ENCODE peak calls at places on chromosomes 7 and 10, in four cellular contexts. S is HFF-Myc, P is upper lobe of right lung, H is AG04450. K is an unnamed sample.

GRCh38 chr10:93309062-93309461 is 173.1 kb downstream of the MYOF start:
- DNase-seq in S (no peak), P (no peak), H (no peak), K (no peak)

GRCh38 chr10:118911361-118911760 is 118.2 kb upstream of the NANOS1 start:
- DNase-seq in S (no peak), P (no peak), H (no peak), K (no peak)

GRCh38 chr10:106535304-106535964 is 629.1 kb downstream of the SORCS1 start:
- DNase-seq in S (no peak), P (no peak), H (no peak), K (no peak)

GRCh38 chr7:141640239-141640840 is 61.6 kb downstream of the DENND11 start:
- DNase-seq in S (no peak), P (no peak), H (no peak), K (no peak)

GRCh38 chr7:90216080-90216674 is 4.6 kb downstream of the STEAP2 start:
- DNase-seq in S (no peak), P (no peak), H (no peak), K (no peak)

GRCh38 chr10:126407831-126408230 is 19.6 kb upstream of the ADAM12 start:
- DNase-seq in S (no peak), P (no peak), H (no peak), K (no peak)

GRCh38 chr7:41695661-41696322 is 7.1 kb downstream of the INHBA start:
- DNase-seq in S (no peak), P (no peak), H (peak; percentile 72), K (no peak)

GRCh38 chr10:11719496-11719895 is 22.7 kb upstream of the ECHDC3 start:
- DNase-seq in S (no peak), P (no peak), H (no peak), K (no peak)

GRCh38 chr10:19817251-19818046 is 1.2 kb downstream of the PLXDC2 start:
- DNase-seq in S (no peak), P (peak; percentile 70), H (no peak), K (no peak)
- TF ChIP-seq CTCF in S (no peak), P (no peak), H (peak; percentile 16), K (peak; percentile 32)

GRCh38 chr7:43648725-43649406 is 66.0 kb downstream of the STK17A start:
- DNase-seq in S (peak; percentile 76), P (no peak), H (peak; percentile 69), K (no peak)

GRCh38 chr7:43647314-43647691 is 64.4 kb downstream of the STK17A start:
- DNase-seq in S (no peak), P (no peak), H (no peak), K (no peak)

GRCh38 chr7:43646603-43647313 is 63.9 kb downstream of the STK17A start:
- DNase-seq in S (no peak), P (no peak), H (no peak), K (no peak)

GRCh38 chr7:43649755-43650274 is 66.9 kb downstream of the STK17A start:
- DNase-seq in S (no peak), P (no peak), H (no peak), K (no peak)

DNA sequence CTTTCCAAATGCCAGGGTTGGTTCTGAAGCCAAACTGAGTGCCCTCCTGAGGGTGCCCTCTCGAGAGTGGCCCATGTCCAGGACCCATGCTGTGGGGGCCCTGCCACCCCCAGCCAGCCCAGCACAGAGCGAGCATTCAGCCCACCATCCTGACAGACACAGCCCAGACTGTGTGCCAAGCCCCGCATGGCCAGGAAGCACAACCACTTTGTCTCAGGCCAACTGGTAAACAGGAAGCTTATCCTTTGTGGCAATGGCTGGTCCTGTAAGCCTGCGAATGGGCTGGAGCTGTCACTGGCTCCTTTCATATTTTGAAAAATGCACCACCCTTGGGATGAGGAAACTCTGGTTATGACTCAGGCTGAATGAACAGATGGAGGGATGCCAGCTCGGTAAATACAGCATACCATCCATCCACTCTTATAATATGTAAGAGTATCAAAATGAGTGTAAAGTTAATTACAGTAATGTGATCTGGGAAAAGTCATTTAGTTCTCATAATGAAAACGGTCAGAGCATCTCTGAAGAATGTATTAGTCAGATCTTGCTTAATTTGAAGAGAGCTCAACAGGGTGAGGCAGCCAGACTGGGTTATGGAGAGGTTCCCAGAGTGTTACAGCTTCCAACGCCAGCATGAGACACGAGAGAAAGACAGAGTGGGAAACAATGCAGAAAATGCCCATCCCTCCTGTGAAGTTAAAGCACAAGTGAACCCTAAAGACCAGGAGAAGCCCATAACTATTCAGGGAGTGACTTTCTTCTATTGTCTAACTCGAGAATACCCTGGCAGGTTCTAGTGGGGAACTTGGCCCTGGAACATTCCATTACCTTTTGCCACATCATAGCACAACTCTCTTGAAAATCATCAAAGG is 65.1 kb downstream of the STK17A start:
- DNase-seq in S (peak; percentile 99), P (peak; percentile 71), H (peak; percentile 99), K (peak; percentile 94)
- H3K4me3 ChIP-seq in S (peak overlapping the region; percentile 34), P (no peak overlapping the region), H (peak overlapping the region; percentile 42), K (no peak overlapping the region)

DNA sequence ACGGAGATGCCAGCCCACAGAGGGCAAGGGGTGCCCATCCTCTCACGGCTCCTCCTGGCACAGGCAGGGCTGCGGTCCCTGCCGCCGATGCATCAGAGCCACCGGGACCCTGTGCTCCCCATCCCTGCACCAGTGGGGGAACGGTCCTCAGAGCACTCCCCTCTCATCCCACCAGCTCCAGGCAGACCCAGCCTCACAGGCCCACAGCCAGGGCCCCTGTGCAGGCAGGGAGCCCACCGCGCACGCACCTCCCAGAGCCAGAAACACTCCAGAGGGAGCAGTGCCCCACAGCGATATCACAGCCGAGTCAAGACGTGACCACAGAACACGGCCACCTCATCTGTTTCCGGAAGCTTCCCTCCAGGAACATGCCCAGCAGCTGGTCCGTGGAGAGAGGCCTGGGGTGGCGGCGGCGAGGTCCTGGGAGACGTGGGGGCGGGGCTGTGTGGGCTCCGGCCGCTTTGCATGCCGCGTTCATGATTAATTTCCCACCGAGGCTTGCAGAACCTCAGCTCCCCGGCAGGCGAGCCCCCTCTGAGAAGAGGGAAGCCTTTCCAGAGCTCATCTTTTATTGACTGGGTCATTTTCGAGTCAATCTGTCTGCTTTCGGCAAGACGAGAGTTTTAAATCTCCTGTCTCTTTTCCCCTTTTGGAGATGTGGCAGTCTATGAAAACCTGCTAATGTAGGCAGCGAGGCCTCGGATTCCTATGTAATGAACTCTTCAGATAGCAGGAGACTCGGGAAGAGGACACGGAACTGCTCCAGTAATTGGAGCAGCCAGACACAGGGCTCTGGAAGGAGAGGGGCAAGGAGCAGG is 242.6 kb downstream of the ELFN1 start:
- DNase-seq in S (no peak), P (no peak), H (peak; percentile 75), K (no peak)
- TF ChIP-seq CTCF in S (peak; percentile 25), P (peak; percentile 7), H (peak; percentile 60), K (no peak)

GRCh38 chr10:51867956-51868355 is 168.6 kb upstream of the CSTF2T start:
- DNase-seq in S (peak; percentile 66), P (no peak), H (peak; percentile 91), K (no peak)
- H3K4me3 ChIP-seq in S (no peak overlapping the region), P (no peak overlapping the region), H (peak overlapping the region; percentile 18), K (no peak overlapping the region)

GRCh38 chr10:97520978-97521761 is 22.4 kb downstream of the UBTD1 start:
- DNase-seq in S (no peak), P (peak; percentile 74), H (no peak), K (no peak)
- TF ChIP-seq CTCF in S (no peak), P (no peak), H (no peak), K (peak; percentile 4)

GRCh38 chr7:110861163-110861562 is 229.8 kb upstream of the LRRN3 start:
- DNase-seq in S (no peak), P (no peak), H (no peak), K (no peak)
- H3K4me3 ChIP-seq in S (no peak overlapping the region), P (no peak overlapping the region), H (no peak overlapping the region), K (no peak overlapping the region)

DNA sequence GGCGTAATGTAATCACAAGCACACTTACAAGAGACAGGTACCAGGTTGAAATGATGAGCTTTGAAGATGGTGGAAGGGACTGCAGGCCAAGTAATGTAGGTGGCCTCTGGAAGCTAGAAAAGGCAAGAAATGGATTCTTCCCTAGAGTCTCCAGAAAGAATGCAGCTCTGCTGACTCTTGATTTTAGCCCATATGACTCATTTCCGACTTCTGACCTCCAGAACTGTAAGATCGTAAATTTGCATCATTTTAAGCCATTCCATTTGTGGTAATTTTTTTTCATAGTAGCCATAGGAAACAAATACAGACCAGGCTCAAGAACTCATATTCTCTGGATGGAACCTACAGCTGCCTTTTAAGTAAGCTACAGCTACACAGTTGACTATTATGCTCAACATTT is 315.5 kb downstream of the MAGI2 start:
- DNase-seq in S (peak; percentile 83), P (no peak), H (no peak), K (no peak)
- TF ChIP-seq CTCF in S (no peak), P (no peak), H (no peak), K (no peak)

GRCh38 chr7:94649313-94649924 is 6.5 kb downstream of the SGCE start:
- DNase-seq in S (no peak), P (no peak), H (no peak), K (no peak)
- H3K4me3 ChIP-seq in S (no peak overlapping the region), P (no peak overlapping the region), H (no peak overlapping the region), K (no peak overlapping the region)

DNA sequence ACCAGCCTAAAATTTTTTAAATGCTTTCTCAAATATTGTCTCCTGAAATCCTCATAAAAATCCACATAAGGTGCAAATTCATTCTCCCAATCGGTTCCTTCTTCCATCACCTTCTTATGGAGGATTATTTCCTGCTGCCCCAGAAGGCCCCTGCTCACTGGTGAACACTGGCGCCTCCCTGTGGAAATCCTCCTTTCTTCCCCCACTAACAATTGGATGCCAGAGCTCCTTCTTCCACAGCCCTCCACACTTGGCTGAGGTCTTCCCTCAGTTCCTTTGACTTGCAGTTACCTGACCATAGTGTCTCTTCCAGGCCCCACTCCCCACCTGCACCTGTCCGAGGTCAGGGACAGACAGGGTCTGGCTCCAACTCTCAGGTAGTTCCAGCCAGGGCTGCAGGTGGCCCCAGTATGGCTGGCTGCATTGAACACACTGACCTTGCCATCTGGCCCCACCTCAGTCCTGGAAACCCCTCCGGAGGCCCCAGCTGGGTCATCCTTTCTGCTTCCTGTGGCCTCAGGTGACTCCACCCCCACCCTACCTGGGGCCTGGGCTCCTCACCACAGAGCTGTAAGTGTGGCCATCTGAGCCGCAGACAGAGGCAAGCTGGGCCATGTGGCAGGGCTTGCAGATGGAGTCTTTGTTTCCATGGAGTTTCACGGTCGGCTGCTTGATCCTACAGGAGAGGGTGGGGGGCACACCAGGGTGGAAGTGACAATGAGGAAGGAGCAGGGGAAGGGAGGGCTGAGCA is 18.4 kb downstream of the SPOCK2 start:
- DNase-seq in S (no peak), P (no peak), H (no peak), K (no peak)
- TF ChIP-seq CTCF in S (peak; percentile 32), P (no peak), H (peak; percentile 20), K (peak; percentile 35)

GRCh38 chr7:76430836-76431235 is 6.1 kb downstream of the ZP3 start:
- DNase-seq in S (no peak), P (no peak), H (no peak), K (no peak)
- H3K4me3 ChIP-seq in S (no peak overlapping the region), P (no peak overlapping the region), H (no peak overlapping the region), K (no peak overlapping the region)